ENCODE peak calls at places on chromosomes 7 and 10, in five cellular contexts. M is uterus, V is MM.1S, N is heart left ventricle, L is WERI-Rb-1. X is an unnamed sample.

GRCh38 chr10:69634759-69635425 is 4.8 kb downstream of the FAM241B start:
- DNase-seq in M (no peak), V (no peak), N (no peak), L (no peak), X (no peak)

GRCh38 chr7:4202954-4203353 is 479.1 kb upstream of the FOXK1 start:
- DNase-seq in M (no peak), V (no peak), N (no peak), L (no peak), X (no peak)

GRCh38 chr7:100088621-100089457 is at the start of gene COPS6:
- DNase-seq in M (peak), V (peak), N (peak), L (peak), X (peak)

GRCh38 chr7:88317422-88317821 is 10.7 kb upstream of the STEAP4 start:
- DNase-seq in M (no peak), V (no peak), N (no peak), L (no peak), X (no peak)

GRCh38 chr10:99540673-99541531 is 8.2 kb downstream of the NKX2-3 start:
- DNase-seq in M (no peak), V (peak), N (no peak), L (peak), X (peak)

GRCh38 chr10:96606946-96607345 is 20.1 kb upstream of the TM9SF3 start:
- DNase-seq in M (no peak), V (no peak), N (no peak), L (no peak), X (no peak)

GRCh38 chr10:1142596-1142995 is 86.4 kb downstream of the WDR37 start:
- DNase-seq in M (no peak), V (no peak), N (no peak), L (no peak), X (no peak)

GRCh38 chr10:93235686-93236085 is 162.0 kb downstream of the CYP26A1 start:
- DNase-seq in M (no peak), V (no peak), N (no peak), L (no peak), X (no peak)

GRCh38 chr10:10211409-10211808 is 806.3 kb upstream of the CELF2 start:
- DNase-seq in M (no peak), V (no peak), N (no peak), L (no peak), X (no peak)

GRCh38 chr10:115665549-115665948 is 572.4 kb downstream of the ATRNL1 start:
- DNase-seq in M (no peak), V (no peak), N (no peak), L (no peak), X (no peak)

GRCh38 chr7:112665709-112666108 is 124.5 kb downstream of the TMEM168 start:
- DNase-seq in M (no peak), V (no peak), N (no peak), L (peak), X (no peak)

GRCh38 chr7:6106140-6106904 is 75.1 kb downstream of the ANKRD61 start:
- DNase-seq in M (no peak), V (peak), N (no peak), L (peak), X (no peak)

GRCh38 chr7:25553005-25553404 is 324.7 kb upstream of the NPVF start:
- DNase-seq in M (no peak), V (no peak), N (no peak), L (no peak), X (no peak)

GRCh38 chr10:119350529-119351001 is 143.2 kb downstream of the GRK5 start:
- DNase-seq in M (no peak), V (no peak), N (peak), L (no peak), X (no peak)

GRCh38 chr10:77649333-77650331 is 12.0 kb upstream of the KCNMA1 start:
- DNase-seq in M (no peak), V (no peak), N (no peak), L (no peak), X (no peak)

GRCh38 chr7:121351682-121352081 is 22.9 kb downstream of the WNT16 start:
- DNase-seq in M (no peak), V (no peak), N (no peak), L (no peak), X (no peak)
- H3K27ac ChIP-seq in M (no peak), V (no peak), N (no peak), L (no peak), X (no peak)

DNA sequence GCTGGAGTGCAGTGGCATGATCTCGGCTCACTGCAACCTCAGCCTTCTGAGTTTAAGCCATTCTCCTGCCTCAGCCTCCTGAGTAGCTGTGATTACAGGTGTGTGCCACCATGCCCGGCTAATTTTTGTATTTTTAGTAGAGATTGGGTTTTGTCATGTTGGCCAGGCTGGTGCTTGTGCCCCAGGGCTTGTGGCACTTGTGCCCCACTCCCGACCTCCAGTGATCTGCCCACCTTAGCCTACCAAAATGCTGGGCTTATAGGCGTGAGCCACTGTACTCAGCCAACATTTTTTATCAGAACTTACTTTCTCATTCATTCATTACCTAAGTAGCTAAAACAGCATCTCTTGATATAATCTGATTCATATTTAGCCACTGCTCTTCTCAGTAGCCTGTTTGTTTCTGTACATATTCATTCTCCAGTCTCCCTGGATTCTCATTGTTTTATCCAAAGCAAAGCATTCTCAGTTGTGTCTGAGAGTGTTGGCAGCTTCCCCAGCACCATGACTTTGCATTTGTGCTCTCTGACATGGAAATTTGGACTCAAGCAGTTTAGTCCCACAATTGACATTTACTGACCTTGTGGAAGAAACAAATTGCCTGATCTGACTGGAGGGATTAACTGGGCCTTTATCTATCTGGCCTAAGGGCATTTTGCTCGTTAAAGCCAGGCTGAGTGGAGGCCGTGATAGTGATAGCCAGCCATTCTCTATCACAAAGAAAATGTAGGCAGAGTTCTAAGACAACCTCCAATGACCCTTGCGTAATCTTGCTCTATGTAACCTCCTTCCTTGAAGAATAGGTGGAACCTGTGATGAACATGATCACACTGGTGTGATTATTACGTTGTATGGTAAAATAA is 44.9 kb downstream of the AKR1B15 start:
- DNase-seq in M (peak), V (no peak), N (peak), L (peak), X (no peak)
- H3K27ac ChIP-seq in M (peak), V (no peak), N (peak), L (no peak), X (peak)

GRCh38 chr7:99000904-99001442 is 122.6 kb downstream of the TRRAP start:
- DNase-seq in M (no peak), V (no peak), N (no peak), L (no peak), X (no peak)

GRCh38 chr7:99001482-99002145 is 123.3 kb downstream of the TRRAP start:
- DNase-seq in M (no peak), V (no peak), N (no peak), L (no peak), X (no peak)

GRCh38 chr7:99000196-99000903 is 122.0 kb downstream of the TRRAP start:
- DNase-seq in M (no peak), V (no peak), N (no peak), L (no peak), X (no peak)

GRCh38 chr7:98997836-98998235 is 119.5 kb downstream of the TRRAP start:
- DNase-seq in M (no peak), V (no peak), N (no peak), L (no peak), X (no peak)

GRCh38 chr7:98998821-98999725 is 120.7 kb downstream of the TRRAP start:
- DNase-seq in M (no peak), V (no peak), N (no peak), L (no peak), X (no peak)
- H3K27ac ChIP-seq in M (no peak), V (no peak), N (no peak), L (no peak), X (no peak)

GRCh38 chr7:130697791-130698190 is 11.4 kb upstream of the TSGA13 start:
- DNase-seq in M (no peak), V (no peak), N (no peak), L (no peak), X (no peak)
- H3K27ac ChIP-seq in M (no peak), V (no peak), N (no peak), L (no peak), X (no peak)

DNA sequence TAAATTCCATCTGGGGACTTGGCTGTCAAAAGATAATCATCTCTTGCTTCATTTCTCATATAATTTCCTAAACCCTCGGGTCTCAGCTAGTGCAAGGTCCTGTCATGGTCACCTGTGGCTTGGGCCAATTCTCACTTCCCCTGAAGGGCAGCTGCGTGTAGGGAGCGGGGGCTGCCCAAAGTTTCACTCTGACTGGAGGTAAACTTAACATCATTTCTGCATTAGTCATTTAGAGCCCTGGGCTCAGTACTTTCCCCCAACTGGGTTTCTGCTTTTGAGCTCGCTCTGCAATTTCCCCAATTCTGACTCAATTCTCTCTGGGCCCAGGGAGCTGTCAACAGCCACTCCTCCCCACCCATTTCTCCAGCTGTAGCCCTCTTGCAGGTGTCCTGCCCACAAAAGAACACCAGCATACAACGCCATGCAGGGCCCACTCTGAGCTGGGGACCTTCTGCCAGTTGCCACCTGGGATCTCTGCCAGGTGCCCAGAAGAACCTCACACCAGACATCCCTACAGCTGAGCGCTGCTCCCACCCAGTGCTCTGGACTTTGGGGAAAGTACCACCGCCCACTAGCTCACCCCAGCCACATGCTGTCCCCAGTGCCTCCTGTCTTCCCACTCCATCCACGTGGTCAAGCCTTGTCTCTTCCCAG is 37.9 kb downstream of the VOPP1 start:
- DNase-seq in M (no peak), V (peak), N (peak), L (no peak), X (peak)
- H3K27ac ChIP-seq in M (no peak), V (peak), N (peak), L (no peak), X (peak)

GRCh38 chr7:56449762-56450161 is 333.5 kb upstream of the NUPR2 start:
- DNase-seq in M (no peak), V (no peak), N (no peak), L (no peak), X (no peak)
- H3K27ac ChIP-seq in M (no peak), V (no peak), N (no peak), L (no peak), X (no peak)

X was measured in RWPE1.